ENCODE peak calls at places on chromosome 1, in five cellular contexts. U is T-helper 1 cell; P is NCI-H2081; F is CD8-positive, alpha-beta T cell; A is lower leg skin. C is an unnamed sample.
A peak's percentile ranks its signal among the peaks of the same experiment; 100 is the strongest.

GRCh38 chr1:12177999-12178441 is 11.2 kb downstream of the TNFRSF1B start:
- DNase-seq in U (peak; percentile 83), P (peak; percentile 62), F (peak; percentile 96), A (peak; percentile 97), C (no peak)

GRCh38 chr1:109229531-109230127 is 15.9 kb downstream of the SARS1 start:
- DNase-seq in U (no peak), P (peak; percentile 86), F (no peak), A (no peak), C (no peak)

GRCh38 chr1:165298081-165298820 is 58.3 kb downstream of the LMX1A start:
- DNase-seq in U (no peak), P (no peak), F (no peak), A (no peak), C (no peak)

GRCh38 chr1:164787834-164788231 is 228.8 kb downstream of the PBX1 start:
- DNase-seq in U (no peak), P (peak; percentile 73), F (no peak), A (no peak), C (no peak)

GRCh38 chr1:54995835-54996234 is 2.9 kb upstream of the BSND start:
- DNase-seq in U (peak; percentile 86), P (no peak), F (peak; percentile 32), A (no peak), C (no peak)

GRCh38 chr1:228365321-228366061 is 41.1 kb downstream of the TRIM11 start:
- DNase-seq in U (no peak), P (no peak), F (no peak), A (peak; percentile 67), C (peak; percentile 77)

GRCh38 chr1:186143521-186143920 is 231.5 kb downstream of the TPR start:
- DNase-seq in U (no peak), P (no peak), F (no peak), A (no peak), C (no peak)

GRCh38 chr1:226956942-226957713 is 17.0 kb downstream of the COQ8A start:
- DNase-seq in U (no peak), P (no peak), F (no peak), A (no peak), C (no peak)

C was measured in chondrocyte.